ENCODE peak calls at places on chromosomes 3 and 15, in four cellular contexts. One of them, this sample, is unnamed.

GRCh38 chr3:98025392-98025791 is 9.7 kb downstream of the GABRR3 start:
- DNase-seq in sigmoid colon: no peak
- DNase-seq in IMR-90: no peak
- DNase-seq in heart left ventricle: no peak
- DNase-seq in this sample: no peak

GRCh38 chr3:184358921-184359350 is 2.5 kb downstream of the CLCN2 start:
- DNase-seq in heart left ventricle: no peak
- DNase-seq in sigmoid colon: no peak
- DNase-seq in IMR-90: no peak
- DNase-seq in this sample: no peak

GRCh38 chr3:128681277-128681829 is 30.7 kb upstream of the RPN1 start:
- DNase-seq in heart left ventricle: no peak
- DNase-seq in sigmoid colon: no peak
- DNase-seq in IMR-90: no peak
- DNase-seq in this sample: no peak

GRCh38 chr3:11717768-11718581 is 74.3 kb upstream of the VGLL4 start:
- DNase-seq in IMR-90: peak; percentile 46
- DNase-seq in sigmoid colon: no peak
- DNase-seq in heart left ventricle: peak; percentile 54
- DNase-seq in this sample: no peak

GRCh38 chr15:74173545-74174215 is at the start of gene ISLR:
- DNase-seq in sigmoid colon: peak; percentile 86
- DNase-seq in heart left ventricle: peak; percentile 52
- DNase-seq in IMR-90: peak; percentile 8
- DNase-seq in this sample: no peak

GRCh38 chr3:149299938-149300791 is 33.3 kb downstream of the TM4SF18 start:
- DNase-seq in heart left ventricle: no peak
- DNase-seq in IMR-90: peak; percentile 97
- DNase-seq in sigmoid colon: no peak
- DNase-seq in this sample: no peak

GRCh38 chr3:122568755-122569154 is 4.6 kb downstream of the DTX3L start:
- DNase-seq in IMR-90: no peak
- DNase-seq in sigmoid colon: no peak
- DNase-seq in heart left ventricle: no peak
- DNase-seq in this sample: no peak

GRCh38 chr3:27914199-27914598 is 192.1 kb upstream of the EOMES start:
- DNase-seq in heart left ventricle: no peak
- DNase-seq in sigmoid colon: no peak
- DNase-seq in IMR-90: no peak
- DNase-seq in this sample: no peak

GRCh38 chr3:143786229-143787199 is 61.8 kb downstream of the SLC9A9 start:
- DNase-seq in IMR-90: peak; percentile 17
- DNase-seq in heart left ventricle: no peak
- DNase-seq in sigmoid colon: peak; percentile 79
- DNase-seq in this sample: no peak

GRCh38 chr3:129809297-129809696 is 84.2 kb downstream of the TMCC1 start:
- DNase-seq in heart left ventricle: no peak
- DNase-seq in sigmoid colon: no peak
- DNase-seq in IMR-90: no peak
- DNase-seq in this sample: no peak

GRCh38 chr3:158896729-158897128 is 94.9 kb downstream of the MFSD1 start:
- DNase-seq in heart left ventricle: no peak
- DNase-seq in sigmoid colon: no peak
- DNase-seq in IMR-90: no peak
- DNase-seq in this sample: no peak

GRCh38 chr3:153161138-153161713 is 800 bp upstream of the RAP2B start:
- DNase-seq in IMR-90: peak; percentile 100
- DNase-seq in sigmoid colon: peak; percentile 98
- DNase-seq in heart left ventricle: peak; percentile 96
- DNase-seq in this sample: peak; percentile 79

GRCh38 chr3:153159771-153160397 is 2.1 kb upstream of the RAP2B start:
- DNase-seq in IMR-90: no peak
- DNase-seq in heart left ventricle: no peak
- DNase-seq in sigmoid colon: no peak
- DNase-seq in this sample: no peak

GRCh38 chr3:153158961-153159735 is 2.9 kb upstream of the RAP2B start:
- DNase-seq in IMR-90: no peak
- DNase-seq in heart left ventricle: no peak
- DNase-seq in sigmoid colon: no peak
- DNase-seq in this sample: no peak

GRCh38 chr3:153161714-153162512 is at the start of gene RAP2B:
- DNase-seq in IMR-90: peak; percentile 93
- DNase-seq in sigmoid colon: peak; percentile 98
- DNase-seq in heart left ventricle: peak; percentile 97
- DNase-seq in this sample: peak; percentile 84

GRCh38 chr3:153160451-153161137 is 1.4 kb upstream of the RAP2B start:
- DNase-seq in heart left ventricle: peak; percentile 69
- DNase-seq in IMR-90: peak; percentile 89
- DNase-seq in sigmoid colon: peak; percentile 89
- DNase-seq in this sample: peak; percentile 55
- TF ChIP-seq POLR2A in heart left ventricle: no peak
- TF ChIP-seq POLR2A in IMR-90: peak; percentile 82
- TF ChIP-seq POLR2A in sigmoid colon: no peak
- TF ChIP-seq POLR2A in this sample: peak; percentile 67

DNA sequence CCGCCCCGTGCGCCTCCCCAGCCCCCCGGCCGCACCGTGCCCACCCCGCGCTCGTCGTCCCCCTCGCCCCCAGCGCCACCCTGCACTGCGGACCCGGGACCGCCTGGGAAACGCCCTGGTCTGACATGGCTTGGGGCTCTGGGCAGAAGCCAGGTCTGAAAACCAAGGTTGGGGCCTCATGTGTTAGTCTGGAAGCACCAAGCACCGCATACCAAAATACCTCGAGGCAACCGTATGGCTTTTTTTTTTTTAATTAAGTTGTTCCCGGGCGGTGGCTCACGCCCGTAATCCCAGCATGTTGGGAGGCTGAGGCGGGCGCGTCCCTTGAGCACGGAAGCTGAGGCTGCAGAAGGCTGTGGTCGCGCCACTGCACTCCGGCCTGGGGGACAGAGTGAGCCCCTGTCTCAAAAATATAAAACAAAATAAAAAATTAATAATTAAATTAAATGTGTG is 91.5 kb upstream of the CHD2 start:
- DNase-seq in sigmoid colon: peak; percentile 82
- DNase-seq in heart left ventricle: peak; percentile 59
- DNase-seq in IMR-90: peak; percentile 43
- DNase-seq in this sample: peak; percentile 56
- TF ChIP-seq POLR2A in sigmoid colon: no peak
- TF ChIP-seq POLR2A in heart left ventricle: no peak
- TF ChIP-seq POLR2A in IMR-90: no peak
- TF ChIP-seq POLR2A in this sample: no peak

GRCh38 chr3:63864008-63864871 is 573 bp downstream of the ATXN7 start:
- DNase-seq in heart left ventricle: peak; percentile 41
- DNase-seq in sigmoid colon: no peak
- DNase-seq in IMR-90: no peak
- DNase-seq in this sample: peak; percentile 55
- TF ChIP-seq POLR2A in heart left ventricle: no peak
- TF ChIP-seq POLR2A in sigmoid colon: no peak
- TF ChIP-seq POLR2A in IMR-90: no peak
- TF ChIP-seq POLR2A in this sample: peak; percentile 8

GRCh38 chr3:124926426-124927116 is 8.0 kb downstream of the MUC13 start:
- DNase-seq in sigmoid colon: no peak
- DNase-seq in IMR-90: peak; percentile 36
- DNase-seq in heart left ventricle: no peak
- DNase-seq in this sample: no peak
- TF ChIP-seq POLR2A in sigmoid colon: no peak
- TF ChIP-seq POLR2A in IMR-90: no peak
- TF ChIP-seq POLR2A in heart left ventricle: no peak
- TF ChIP-seq POLR2A in this sample: no peak

GRCh38 chr3:14125193-14126016 is 553 bp downstream of the TMEM43 start:
- DNase-seq in sigmoid colon: peak; percentile 88
- DNase-seq in IMR-90: peak; percentile 94
- DNase-seq in heart left ventricle: peak; percentile 62
- DNase-seq in this sample: no peak

GRCh38 chr3:14126017-14126902 is 1.4 kb downstream of the TMEM43 start:
- DNase-seq in sigmoid colon: no peak
- DNase-seq in IMR-90: no peak
- DNase-seq in heart left ventricle: no peak
- DNase-seq in this sample: no peak

GRCh38 chr3:14123308-14124222 is 1.1 kb downstream of the CHCHD4 start:
- DNase-seq in IMR-90: no peak
- DNase-seq in heart left ventricle: no peak
- DNase-seq in sigmoid colon: no peak
- DNase-seq in this sample: no peak

GRCh38 chr3:14124223-14124614 is 451 bp downstream of the CHCHD4 start:
- DNase-seq in sigmoid colon: peak; percentile 86
- DNase-seq in IMR-90: no peak
- DNase-seq in heart left ventricle: peak; percentile 76
- DNase-seq in this sample: peak; percentile 64

DNA sequence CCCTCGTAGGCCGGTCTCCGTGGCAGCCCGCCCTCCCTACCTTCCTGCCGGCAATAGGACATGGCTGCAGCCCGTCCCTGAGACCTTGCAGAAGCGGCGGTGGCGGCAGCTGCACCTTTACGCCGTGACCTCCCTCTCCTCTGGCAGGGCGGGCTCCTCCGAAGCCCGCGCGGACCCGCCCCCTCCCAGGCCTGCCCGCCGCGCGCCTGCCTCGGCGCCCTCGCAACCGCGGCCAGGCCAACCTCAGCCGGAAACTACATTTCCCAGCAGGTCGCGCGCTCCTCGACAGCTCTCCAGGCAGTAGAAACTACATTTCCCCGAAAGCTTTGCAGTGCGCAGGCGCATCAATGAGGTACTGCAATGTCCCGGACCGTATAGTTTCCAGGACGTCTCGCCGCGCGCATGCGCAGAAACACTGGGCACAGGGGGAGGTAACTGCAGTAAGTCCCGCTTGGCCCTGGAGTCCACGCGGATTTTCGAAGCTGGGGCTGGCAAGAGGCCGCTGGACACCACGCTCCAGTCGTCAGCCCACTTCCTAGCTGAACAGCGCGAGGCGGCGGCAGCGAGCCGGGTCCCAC is at the start of the genes CHCHD4 and TMEM43:
- DNase-seq in IMR-90: peak; percentile 99
- DNase-seq in heart left ventricle: peak; percentile 100
- DNase-seq in sigmoid colon: peak; percentile 100
- DNase-seq in this sample: peak; percentile 98
- TF ChIP-seq POLR2A in IMR-90: peak; percentile 93
- TF ChIP-seq POLR2A in heart left ventricle: no peak
- TF ChIP-seq POLR2A in sigmoid colon: peak; percentile 62
- TF ChIP-seq POLR2A in this sample: no peak

This sample was measured in GM12892.